ENCODE peak calls at places on chromosomes 11 and 22, in seven cellular contexts. One of them, this sample, is unnamed.

GRCh38 chr11:13297917-13298356 is 20.3 kb downstream of the BMAL1 start:
- DNase-seq in neuronal stem cell: no peak
- DNase-seq in HCT116: no peak
- DNase-seq in SK-N-SH: no peak
- DNase-seq in endothelial cell of umbilical vein: no peak
- DNase-seq in HepG2: peak
- DNase-seq in GM23248: no peak
- DNase-seq in this sample: no peak

GRCh38 chr11:62614275-62614674 is 1.2 kb downstream of the ROM1 start:
- DNase-seq in neuronal stem cell: no peak
- DNase-seq in HCT116: no peak
- DNase-seq in SK-N-SH: no peak
- DNase-seq in endothelial cell of umbilical vein: no peak
- DNase-seq in HepG2: peak
- DNase-seq in GM23248: peak
- DNase-seq in this sample: peak

GRCh38 chr22:48722661-48723060 is 1105.0 kb downstream of the BRD1 start:
- DNase-seq in neuronal stem cell: no peak
- DNase-seq in HCT116: no peak
- DNase-seq in SK-N-SH: no peak
- DNase-seq in endothelial cell of umbilical vein: no peak
- DNase-seq in HepG2: no peak
- DNase-seq in GM23248: no peak
- DNase-seq in this sample: no peak

GRCh38 chr22:19179472-19180048 is 1.0 kb upstream of the SLC25A1 start:
- DNase-seq in neuronal stem cell: peak
- DNase-seq in HCT116: peak
- DNase-seq in SK-N-SH: peak
- DNase-seq in endothelial cell of umbilical vein: peak
- DNase-seq in HepG2: peak
- DNase-seq in GM23248: peak
- DNase-seq in this sample: peak

GRCh38 chr11:86990079-86990478 is 34.9 kb upstream of the FZD4 start:
- DNase-seq in neuronal stem cell: no peak
- DNase-seq in HCT116: no peak
- DNase-seq in SK-N-SH: no peak
- DNase-seq in endothelial cell of umbilical vein: no peak
- DNase-seq in HepG2: no peak
- DNase-seq in GM23248: peak
- DNase-seq in this sample: no peak

GRCh38 chr11:134538793-134539192 is 126.8 kb upstream of the B3GAT1 start:
- DNase-seq in neuronal stem cell: no peak
- DNase-seq in HCT116: no peak
- DNase-seq in SK-N-SH: no peak
- DNase-seq in endothelial cell of umbilical vein: no peak
- DNase-seq in HepG2: no peak
- DNase-seq in GM23248: no peak
- DNase-seq in this sample: no peak

GRCh38 chr11:85464283-85464682 is 162.9 kb downstream of the DLG2 start:
- DNase-seq in neuronal stem cell: no peak
- DNase-seq in HCT116: no peak
- DNase-seq in SK-N-SH: no peak
- DNase-seq in endothelial cell of umbilical vein: no peak
- DNase-seq in HepG2: no peak
- DNase-seq in GM23248: no peak
- DNase-seq in this sample: no peak

GRCh38 chr22:50526849-50527801 is 1.7 kb upstream of the SCO2 start:
- DNase-seq in neuronal stem cell: no peak
- DNase-seq in HCT116: no peak
- DNase-seq in SK-N-SH: peak
- DNase-seq in endothelial cell of umbilical vein: no peak
- DNase-seq in HepG2: peak
- DNase-seq in GM23248: no peak
- DNase-seq in this sample: peak

GRCh38 chr11:100738701-100739100 is 51.6 kb downstream of the ARHGAP42 start:
- DNase-seq in neuronal stem cell: no peak
- DNase-seq in HCT116: no peak
- DNase-seq in SK-N-SH: no peak
- DNase-seq in endothelial cell of umbilical vein: peak
- DNase-seq in HepG2: no peak
- DNase-seq in GM23248: no peak
- DNase-seq in this sample: no peak

GRCh38 chr11:108592591-108593213 is 866 bp downstream of the EXPH5 start:
- DNase-seq in neuronal stem cell: peak
- DNase-seq in HCT116: no peak
- DNase-seq in SK-N-SH: peak
- DNase-seq in endothelial cell of umbilical vein: no peak
- DNase-seq in HepG2: no peak
- DNase-seq in GM23248: peak
- DNase-seq in this sample: peak

GRCh38 chr11:113553235-113553634 is 78.0 kb upstream of the DRD2 start:
- DNase-seq in neuronal stem cell: peak
- DNase-seq in HCT116: peak
- DNase-seq in SK-N-SH: no peak
- DNase-seq in endothelial cell of umbilical vein: no peak
- DNase-seq in HepG2: no peak
- DNase-seq in GM23248: peak
- DNase-seq in this sample: peak

GRCh38 chr22:37018815-37019308 is 385 bp downstream of the TST start:
- DNase-seq in neuronal stem cell: peak
- DNase-seq in HCT116: no peak
- DNase-seq in SK-N-SH: peak
- DNase-seq in endothelial cell of umbilical vein: peak
- DNase-seq in HepG2: peak
- DNase-seq in GM23248: peak
- DNase-seq in this sample: no peak

GRCh38 chr11:100789500-100789899 is 102.4 kb downstream of the ARHGAP42 start:
- DNase-seq in neuronal stem cell: no peak
- DNase-seq in HCT116: no peak
- DNase-seq in SK-N-SH: no peak
- DNase-seq in endothelial cell of umbilical vein: no peak
- DNase-seq in HepG2: peak
- DNase-seq in GM23248: no peak
- DNase-seq in this sample: peak

GRCh38 chr11:47496808-47497207 is 47.9 kb upstream of the RAPSN start:
- DNase-seq in neuronal stem cell: no peak
- DNase-seq in HCT116: no peak
- DNase-seq in SK-N-SH: no peak
- DNase-seq in endothelial cell of umbilical vein: no peak
- DNase-seq in HepG2: no peak
- DNase-seq in GM23248: no peak
- DNase-seq in this sample: no peak

GRCh38 chr11:47498149-47498548 is 49.2 kb upstream of the RAPSN start:
- DNase-seq in neuronal stem cell: no peak
- DNase-seq in HCT116: no peak
- DNase-seq in SK-N-SH: no peak
- DNase-seq in endothelial cell of umbilical vein: no peak
- DNase-seq in HepG2: no peak
- DNase-seq in GM23248: no peak
- DNase-seq in this sample: no peak

GRCh38 chr11:47498584-47499152 is 49.7 kb upstream of the RAPSN start:
- DNase-seq in neuronal stem cell: no peak
- DNase-seq in HCT116: no peak
- DNase-seq in SK-N-SH: no peak
- DNase-seq in endothelial cell of umbilical vein: peak
- DNase-seq in HepG2: no peak
- DNase-seq in GM23248: no peak
- DNase-seq in this sample: no peak

GRCh38 chr11:47495856-47496217 is 46.9 kb upstream of the RAPSN start:
- DNase-seq in neuronal stem cell: no peak
- DNase-seq in HCT116: no peak
- DNase-seq in SK-N-SH: no peak
- DNase-seq in endothelial cell of umbilical vein: no peak
- DNase-seq in HepG2: no peak
- DNase-seq in GM23248: peak
- DNase-seq in this sample: no peak

GRCh38 chr11:47494996-47495855 is 46.3 kb upstream of the RAPSN start:
- DNase-seq in neuronal stem cell: no peak
- DNase-seq in HCT116: no peak
- DNase-seq in SK-N-SH: no peak
- DNase-seq in endothelial cell of umbilical vein: no peak
- DNase-seq in HepG2: no peak
- DNase-seq in GM23248: peak
- DNase-seq in this sample: no peak
- H3K9ac ChIP-seq in neuronal stem cell: no peak
- H3K9ac ChIP-seq in HCT116: no peak
- H3K9ac ChIP-seq in SK-N-SH: no peak
- H3K9ac ChIP-seq in endothelial cell of umbilical vein: no peak
- H3K9ac ChIP-seq in HepG2: no peak
- H3K9ac ChIP-seq in GM23248: peak
- H3K9ac ChIP-seq in this sample: no peak

GRCh38 chr11:120137187-120137610 is 714 bp downstream of the TRIM29 start:
- DNase-seq in neuronal stem cell: no peak
- DNase-seq in HCT116: no peak
- DNase-seq in SK-N-SH: peak
- DNase-seq in endothelial cell of umbilical vein: no peak
- DNase-seq in HepG2: no peak
- DNase-seq in GM23248: no peak
- DNase-seq in this sample: no peak
- H3K9ac ChIP-seq in neuronal stem cell: no peak
- H3K9ac ChIP-seq in HCT116: no peak
- H3K9ac ChIP-seq in SK-N-SH: no peak
- H3K9ac ChIP-seq in endothelial cell of umbilical vein: no peak
- H3K9ac ChIP-seq in HepG2: no peak
- H3K9ac ChIP-seq in GM23248: no peak
- H3K9ac ChIP-seq in this sample: no peak

GRCh38 chr11:1655168-1656060 is 25.8 kb downstream of the KRTAP5-5 start:
- DNase-seq in neuronal stem cell: no peak
- DNase-seq in HCT116: no peak
- DNase-seq in SK-N-SH: peak
- DNase-seq in endothelial cell of umbilical vein: no peak
- DNase-seq in HepG2: no peak
- DNase-seq in GM23248: no peak
- DNase-seq in this sample: no peak

GRCh38 chr11:1656061-1656441 is 26.5 kb downstream of the KRTAP5-5 start:
- DNase-seq in neuronal stem cell: no peak
- DNase-seq in HCT116: no peak
- DNase-seq in SK-N-SH: no peak
- DNase-seq in endothelial cell of umbilical vein: no peak
- DNase-seq in HepG2: no peak
- DNase-seq in GM23248: no peak
- DNase-seq in this sample: no peak

GRCh38 chr11:1659478-1659877 is 29.9 kb downstream of the KRTAP5-5 start:
- DNase-seq in neuronal stem cell: no peak
- DNase-seq in HCT116: no peak
- DNase-seq in SK-N-SH: peak
- DNase-seq in endothelial cell of umbilical vein: no peak
- DNase-seq in HepG2: no peak
- DNase-seq in GM23248: no peak
- DNase-seq in this sample: no peak

GRCh38 chr11:1656670-1657069 is 27.1 kb downstream of the KRTAP5-5 start:
- DNase-seq in neuronal stem cell: no peak
- DNase-seq in HCT116: no peak
- DNase-seq in SK-N-SH: no peak
- DNase-seq in endothelial cell of umbilical vein: no peak
- DNase-seq in HepG2: no peak
- DNase-seq in GM23248: no peak
- DNase-seq in this sample: no peak

DNA sequence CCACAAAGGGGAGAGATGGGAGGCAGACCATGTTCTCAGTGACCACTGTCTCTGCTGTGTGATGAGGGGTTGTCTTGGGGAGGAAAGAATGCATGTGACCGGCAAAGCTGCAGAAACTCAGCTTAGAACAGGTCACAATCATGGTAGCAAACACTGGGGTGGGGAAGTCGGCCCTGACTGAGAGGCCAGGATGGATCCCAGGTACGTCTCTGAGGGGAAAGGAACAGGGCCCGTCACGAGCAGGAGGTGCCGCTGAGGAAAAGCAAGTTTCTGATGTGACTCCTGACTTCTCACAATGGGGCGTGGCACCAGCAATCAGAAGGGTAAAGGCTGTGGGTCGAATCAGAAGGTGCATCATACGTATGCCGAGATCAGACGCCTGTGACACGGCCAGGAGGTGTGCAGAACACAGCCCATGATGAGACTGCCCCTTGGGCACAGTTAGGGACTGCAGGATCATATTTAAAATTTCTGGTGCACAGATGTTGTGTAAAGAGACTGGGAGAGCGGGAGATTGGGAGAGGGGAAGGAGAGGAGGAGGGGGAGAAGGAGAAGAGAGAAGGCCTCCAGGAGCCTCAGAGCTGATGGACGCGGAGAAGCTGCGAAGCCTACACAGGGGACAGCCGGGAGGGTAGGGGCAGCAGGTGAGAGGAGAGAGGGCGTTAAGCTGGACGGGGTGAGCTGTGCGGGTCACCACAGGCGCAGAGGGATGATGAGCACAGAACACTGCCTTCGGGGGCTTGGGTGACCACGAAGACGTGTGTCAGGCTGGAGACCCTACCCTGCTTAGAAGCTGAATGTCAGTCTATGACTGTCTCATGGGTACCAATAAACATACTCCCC is 30.7 kb downstream of the KRTAP5-5 start:
- DNase-seq in neuronal stem cell: no peak
- DNase-seq in HCT116: no peak
- DNase-seq in SK-N-SH: peak
- DNase-seq in endothelial cell of umbilical vein: no peak
- DNase-seq in HepG2: no peak
- DNase-seq in GM23248: no peak
- DNase-seq in this sample: no peak
- H3K9ac ChIP-seq in neuronal stem cell: no peak
- H3K9ac ChIP-seq in HCT116: no peak
- H3K9ac ChIP-seq in SK-N-SH: no peak
- H3K9ac ChIP-seq in endothelial cell of umbilical vein: no peak
- H3K9ac ChIP-seq in HepG2: peak
- H3K9ac ChIP-seq in GM23248: no peak
- H3K9ac ChIP-seq in this sample: no peak

GRCh38 chr11:33540946-33541915 is 159.4 kb downstream of the C11orf91 start:
- DNase-seq in neuronal stem cell: no peak
- DNase-seq in HCT116: no peak
- DNase-seq in SK-N-SH: no peak
- DNase-seq in endothelial cell of umbilical vein: no peak
- DNase-seq in HepG2: no peak
- DNase-seq in GM23248: no peak
- DNase-seq in this sample: peak

GRCh38 chr11:33544593-33545373 is 155.8 kb downstream of the C11orf91 start:
- DNase-seq in neuronal stem cell: no peak
- DNase-seq in HCT116: no peak
- DNase-seq in SK-N-SH: no peak
- DNase-seq in endothelial cell of umbilical vein: no peak
- DNase-seq in HepG2: no peak
- DNase-seq in GM23248: no peak
- DNase-seq in this sample: peak

GRCh38 chr11:33542921-33543320 is 157.7 kb downstream of the C11orf91 start:
- DNase-seq in neuronal stem cell: peak
- DNase-seq in HCT116: peak
- DNase-seq in SK-N-SH: peak
- DNase-seq in endothelial cell of umbilical vein: peak
- DNase-seq in HepG2: peak
- DNase-seq in GM23248: peak
- DNase-seq in this sample: peak

GRCh38 chr11:33543823-33544222 is 156.8 kb downstream of the C11orf91 start:
- DNase-seq in neuronal stem cell: no peak
- DNase-seq in HCT116: no peak
- DNase-seq in SK-N-SH: no peak
- DNase-seq in endothelial cell of umbilical vein: no peak
- DNase-seq in HepG2: no peak
- DNase-seq in GM23248: peak
- DNase-seq in this sample: peak

GRCh38 chr11:33545941-33546340 is 154.7 kb downstream of the C11orf91 start:
- DNase-seq in neuronal stem cell: no peak
- DNase-seq in HCT116: no peak
- DNase-seq in SK-N-SH: no peak
- DNase-seq in endothelial cell of umbilical vein: no peak
- DNase-seq in HepG2: no peak
- DNase-seq in GM23248: peak
- DNase-seq in this sample: no peak
- H3K9ac ChIP-seq in neuronal stem cell: no peak
- H3K9ac ChIP-seq in HCT116: no peak
- H3K9ac ChIP-seq in SK-N-SH: peak
- H3K9ac ChIP-seq in endothelial cell of umbilical vein: no peak
- H3K9ac ChIP-seq in HepG2: no peak
- H3K9ac ChIP-seq in GM23248: peak
- H3K9ac ChIP-seq in this sample: no peak

GRCh38 chr22:35995772-35996171 is 32.9 kb downstream of the RBFOX2 start:
- DNase-seq in neuronal stem cell: no peak
- DNase-seq in HCT116: no peak
- DNase-seq in SK-N-SH: no peak
- DNase-seq in endothelial cell of umbilical vein: peak
- DNase-seq in HepG2: no peak
- DNase-seq in GM23248: peak
- DNase-seq in this sample: peak
- H3K9ac ChIP-seq in neuronal stem cell: no peak
- H3K9ac ChIP-seq in HCT116: no peak
- H3K9ac ChIP-seq in SK-N-SH: no peak
- H3K9ac ChIP-seq in endothelial cell of umbilical vein: no peak
- H3K9ac ChIP-seq in HepG2: no peak
- H3K9ac ChIP-seq in GM23248: peak
- H3K9ac ChIP-seq in this sample: no peak